ENCODE peak calls at places on chromosomes 6 and 20, in seven cellular contexts. One of them, this sample, is unnamed.

GRCh38 chr20:17612287-17612974 is 42.6 kb downstream of the DSTN start:
- DNase-seq in Calu3: no peak
- DNase-seq in NAMALWA: no peak
- DNase-seq in activated naive CD4-positive, alpha-beta T cell treated with anti-CD3 and anti-CD28 coated beads, Interleukin-2, amount 10 ng/mL, durations not matched to agents 7 days and 5 days: peak
- DNase-seq in AG04450: no peak
- DNase-seq in SHP77: no peak
- DNase-seq in B cell: no peak
- DNase-seq in this sample: no peak

GRCh38 chr6:46888031-46888430 is 33.7 kb downstream of the ADGRF5 start:
- DNase-seq in NAMALWA: no peak
- DNase-seq in activated naive CD4-positive, alpha-beta T cell treated with anti-CD3 and anti-CD28 coated beads, Interleukin-2, amount 10 ng/mL, durations not matched to agents 7 days and 5 days: no peak
- DNase-seq in Calu3: peak
- DNase-seq in B cell: no peak
- DNase-seq in SHP77: no peak
- DNase-seq in AG04450: no peak
- DNase-seq in this sample: no peak

GRCh38 chr20:15378151-15378550 is 1040.7 kb upstream of the FLRT3 start:
- DNase-seq in AG04450: no peak
- DNase-seq in activated naive CD4-positive, alpha-beta T cell treated with anti-CD3 and anti-CD28 coated beads, Interleukin-2, amount 10 ng/mL, durations not matched to agents 7 days and 5 days: no peak
- DNase-seq in Calu3: no peak
- DNase-seq in SHP77: no peak
- DNase-seq in B cell: no peak
- DNase-seq in NAMALWA: no peak
- DNase-seq in this sample: no peak

GRCh38 chr6:161526794-161527193 is 252.9 kb upstream of the AGPAT4 start:
- DNase-seq in NAMALWA: no peak
- DNase-seq in SHP77: no peak
- DNase-seq in B cell: no peak
- DNase-seq in Calu3: no peak
- DNase-seq in activated naive CD4-positive, alpha-beta T cell treated with anti-CD3 and anti-CD28 coated beads, Interleukin-2, amount 10 ng/mL, durations not matched to agents 7 days and 5 days: no peak
- DNase-seq in AG04450: no peak
- DNase-seq in this sample: no peak

GRCh38 chr6:128882991-128883571 is at the start of gene LAMA2:
- DNase-seq in SHP77: no peak
- DNase-seq in B cell: peak
- DNase-seq in activated naive CD4-positive, alpha-beta T cell treated with anti-CD3 and anti-CD28 coated beads, Interleukin-2, amount 10 ng/mL, durations not matched to agents 7 days and 5 days: no peak
- DNase-seq in AG04450: peak
- DNase-seq in Calu3: no peak
- DNase-seq in NAMALWA: no peak
- DNase-seq in this sample: no peak

GRCh38 chr6:77072694-77073409 is 390.4 kb downstream of the HTR1B start:
- DNase-seq in Calu3: no peak
- DNase-seq in activated naive CD4-positive, alpha-beta T cell treated with anti-CD3 and anti-CD28 coated beads, Interleukin-2, amount 10 ng/mL, durations not matched to agents 7 days and 5 days: no peak
- DNase-seq in NAMALWA: no peak
- DNase-seq in B cell: no peak
- DNase-seq in SHP77: no peak
- DNase-seq in AG04450: no peak
- DNase-seq in this sample: no peak

GRCh38 chr20:57788936-57789613 is 79.3 kb upstream of the PMEPA1 start:
- DNase-seq in Calu3: no peak
- DNase-seq in AG04450: no peak
- DNase-seq in SHP77: no peak
- DNase-seq in activated naive CD4-positive, alpha-beta T cell treated with anti-CD3 and anti-CD28 coated beads, Interleukin-2, amount 10 ng/mL, durations not matched to agents 7 days and 5 days: no peak
- DNase-seq in B cell: no peak
- DNase-seq in NAMALWA: no peak
- DNase-seq in this sample: no peak

GRCh38 chr6:73964455-73964854 is 268.5 kb downstream of the CD109 start:
- DNase-seq in B cell: no peak
- DNase-seq in NAMALWA: no peak
- DNase-seq in AG04450: no peak
- DNase-seq in SHP77: no peak
- DNase-seq in activated naive CD4-positive, alpha-beta T cell treated with anti-CD3 and anti-CD28 coated beads, Interleukin-2, amount 10 ng/mL, durations not matched to agents 7 days and 5 days: no peak
- DNase-seq in Calu3: no peak
- DNase-seq in this sample: no peak

This sample was measured in GM12865.